ENCODE peak calls at places on chromosomes 1 and 21, in six cellular contexts. J is cardiac muscle cell, O is Kasumi-1, N is HT1080, T is Right ventricle myocardium superior, Q is ureter. S is an unnamed sample.

GRCh38 chr1:169484683-169485426 is 889 bp downstream of the SLC19A2 start:
- DNase-seq in T (peak; percentile 61), N (no peak), J (peak; percentile 74), Q (peak; percentile 61), O (peak; percentile 36), S (peak; percentile 86)

GRCh38 chr1:224182057-224182865 is 779 bp upstream of the DEGS1 start:
- DNase-seq in N (no peak), Q (no peak), O (no peak), J (no peak), T (no peak), S (peak; percentile 50)

GRCh38 chr21:37532868-37533780 is 166.6 kb downstream of the DYRK1A start:
- DNase-seq in T (no peak), Q (no peak), O (no peak), J (no peak), N (peak; percentile 77), S (no peak)

GRCh38 chr1:241985787-241986186 is 13.1 kb downstream of the MAP1LC3C start:
- DNase-seq in Q (no peak), T (peak; percentile 10), O (peak; percentile 34), J (peak; percentile 45), N (peak; percentile 35), S (no peak)

GRCh38 chr1:151711044-151711800 is 5.4 kb downstream of the CELF3 start:
- DNase-seq in N (no peak), O (no peak), Q (no peak), T (no peak), J (no peak), S (no peak)

GRCh38 chr1:229478852-229479251 is 29.3 kb downstream of the NUP133 start:
- DNase-seq in N (no peak), J (no peak), O (no peak), Q (no peak), T (no peak), S (no peak)

GRCh38 chr1:173628888-173629287 is 6.2 kb upstream of the TEX50 start:
- DNase-seq in J (peak; percentile 31), T (no peak), N (no peak), O (no peak), Q (no peak), S (no peak)

GRCh38 chr21:34276711-34277425 is 86.9 kb upstream of the KCNE2 start:
- DNase-seq in Q (no peak), N (peak; percentile 60), T (no peak), J (no peak), O (no peak), S (no peak)

GRCh38 chr1:226082959-226083302 is 20.4 kb downstream of the H3-3A start:
- DNase-seq in T (peak; percentile 85), Q (peak; percentile 64), N (no peak), O (no peak), J (peak; percentile 56), S (peak; percentile 91)

GRCh38 chr1:157245823-157246222 is 107.6 kb upstream of the ETV3 start:
- DNase-seq in N (no peak), Q (peak; percentile 53), J (no peak), O (no peak), T (no peak), S (no peak)

GRCh38 chr1:18411820-18412641 is 68.7 kb upstream of the KLHDC7A start:
- DNase-seq in T (no peak), N (no peak), J (no peak), O (no peak), Q (no peak), S (no peak)

GRCh38 chr1:164240081-164240480 is 318.9 kb upstream of the PBX1 start:
- DNase-seq in Q (no peak), O (no peak), J (peak; percentile 9), T (no peak), N (no peak), S (no peak)

GRCh38 chr1:164767257-164768044 is 208.5 kb downstream of the PBX1 start:
- DNase-seq in N (peak; percentile 64), O (no peak), J (peak; percentile 98), Q (no peak), T (no peak), S (no peak)

GRCh38 chr1:235971571-235972315 is 93.1 kb downstream of the NID1 start:
- DNase-seq in N (peak; percentile 94), J (peak; percentile 97), Q (peak; percentile 95), T (peak; percentile 95), O (peak; percentile 99), S (peak; percentile 98)

S was measured in posterior vena cava.